ENCODE peak calls at places on chromosome 11, in six cellular contexts. G is mucosa of descending colon, S is choroid plexus epithelial cell, N is Kasumi-1, J is heart left ventricle, E is activated T-cell treated with anti-CD3 and anti-CD28 coated beads for 4 hours. O is an unnamed sample.

GRCh38 chr11:118241191-118242098 is 10.7 kb downstream of the MPZL3 start:
- DNase-seq in S (no peak), G (no peak), J (peak; percentile 12), N (peak; percentile 31), E (peak; percentile 65), O (no peak)

GRCh38 chr11:28834877-28835276 is 726.7 kb downstream of the METTL15 start:
- DNase-seq in G (no peak), E (no peak), N (no peak), J (no peak), S (peak; percentile 81), O (no peak)

GRCh38 chr11:10379022-10379421 is 74.1 kb downstream of the ADM start:
- DNase-seq in N (peak; percentile 42), G (no peak), E (no peak), S (peak; percentile 39), J (no peak), O (no peak)

GRCh38 chr11:131904756-131905155 is 534.3 kb downstream of the NTM start:
- DNase-seq in J (no peak), N (no peak), E (no peak), G (no peak), S (peak; percentile 95), O (no peak)

GRCh38 chr11:57249384-57250319 is 12.6 kb upstream of the APLNR start:
- DNase-seq in N (peak; percentile 73), E (peak; percentile 11), G (peak; percentile 63), S (peak; percentile 78), J (peak; percentile 62), O (no peak)

GRCh38 chr11:46896719-46897406 is 21.5 kb downstream of the LRP4 start:
- DNase-seq in G (no peak), J (no peak), N (peak; percentile 85), E (no peak), S (peak; percentile 79), O (no peak)

GRCh38 chr11:35676611-35676965 is 14.0 kb downstream of the TRIM44 start:
- DNase-seq in J (no peak), E (no peak), S (no peak), N (no peak), G (no peak), O (no peak)

GRCh38 chr11:73152086-73152853 is 10.2 kb upstream of the FCHSD2 start:
- DNase-seq in G (no peak), S (no peak), E (no peak), J (no peak), N (no peak), O (no peak)

GRCh38 chr11:57349491-57350274 is 11.5 kb downstream of the P2RX3 start:
- DNase-seq in J (peak; percentile 65), G (peak; percentile 66), S (peak; percentile 39), N (peak; percentile 42), E (peak; percentile 47), O (no peak)

GRCh38 chr11:57588038-57588710 is 9.3 kb upstream of the SERPING1 start:
- DNase-seq in G (no peak), E (no peak), J (no peak), S (no peak), N (peak; percentile 50), O (no peak)

GRCh38 chr11:9626778-9627394 is 37.0 kb upstream of the SWAP70 start:
- DNase-seq in G (no peak), N (no peak), S (peak; percentile 18), E (no peak), J (peak; percentile 40), O (no peak)

O was measured in esophagus squamous epithelium.